ENCODE peak calls at places on chromosomes 11 and 22, in five cellular contexts. Z is H9; O is PC-3; W is AG04450; A is CD4-positive, alpha-beta T cell. K is an unnamed sample.
A peak's percentile ranks its signal among the peaks of the same experiment; 100 is the strongest.

GRCh38 chr11:68398870-68399865 is 61.4 kb upstream of the PPP6R3 start:
- DNase-seq in Z (no peak), O (no peak), W (no peak), A (no peak), K (no peak)

GRCh38 chr22:35835267-35835997 is 117.8 kb downstream of the APOL5 start:
- DNase-seq in W (no peak), Z (no peak), O (peak; percentile 54), A (no peak), K (peak; percentile 14)

GRCh38 chr11:38448284-38448683 is 1850.2 kb upstream of the RAG2 start:
- DNase-seq in Z (no peak), O (peak; percentile 46), A (no peak), W (no peak), K (no peak)

GRCh38 chr11:1640076-1640946 is 10.7 kb downstream of the KRTAP5-5 start:
- DNase-seq in A (peak; percentile 22), W (no peak), Z (peak; percentile 79), O (peak; percentile 65), K (peak; percentile 38)

GRCh38 chr11:4697583-4697982 is at the start of gene OR51E2:
- DNase-seq in Z (no peak), W (peak; percentile 26), A (no peak), O (no peak), K (no peak)

GRCh38 chr11:58926695-58927094 is 12.6 kb upstream of the GLYATL1 start:
- DNase-seq in Z (no peak), W (peak; percentile 15), A (no peak), O (peak; percentile 46), K (no peak)

GRCh38 chr11:114291381-114291780 is 4.8 kb upstream of the NNMT start:
- DNase-seq in W (peak; percentile 49), Z (no peak), O (no peak), A (no peak), K (no peak)

GRCh38 chr11:10602366-10602765 is 33.9 kb upstream of the LYVE1 start:
- DNase-seq in Z (no peak), A (no peak), O (no peak), W (no peak), K (no peak)

GRCh38 chr11:61730222-61730994 is 22.0 kb upstream of the MYRF start:
- DNase-seq in A (no peak), Z (no peak), O (peak; percentile 99), W (no peak), K (peak; percentile 96)

GRCh38 chr11:81092517-81092916 is 1641.1 kb downstream of the FAM181B start:
- DNase-seq in A (no peak), O (no peak), Z (no peak), W (no peak), K (no peak)

GRCh38 chr11:10287140-10287539 is 6.9 kb downstream of the SBF2 start:
- DNase-seq in O (no peak), W (no peak), A (no peak), Z (no peak), K (no peak)

GRCh38 chr22:37499006-37499707 is 13.0 kb upstream of the MFNG start:
- DNase-seq in Z (no peak), A (no peak), W (no peak), O (no peak), K (no peak)

GRCh38 chr22:49150801-49151221 is 676.9 kb downstream of the BRD1 start:
- DNase-seq in O (no peak), A (no peak), Z (no peak), W (no peak), K (no peak)

GRCh38 chr22:24429411-24430365 is 2.3 kb downstream of the ADORA2A start:
- DNase-seq in O (peak; percentile 36), W (no peak), A (peak; percentile 57), Z (peak; percentile 65), K (no peak)

GRCh38 chr11:123431619-123432018 is 1.6 kb downstream of the GRAMD1B start:
- DNase-seq in Z (no peak), W (no peak), A (no peak), O (peak; percentile 86), K (no peak)

GRCh38 chr11:128776088-128776433 is 82.2 kb downstream of the FLI1 start:
- DNase-seq in O (no peak), Z (no peak), A (peak; percentile 23), W (no peak), K (no peak)

GRCh38 chr22:31281733-31282132 is 10.6 kb downstream of the PIK3IP1 start:
- DNase-seq in Z (no peak), A (no peak), W (no peak), O (no peak), K (no peak)

GRCh38 chr11:118232659-118233058 is 7.8 kb upstream of the JAML start:
- DNase-seq in O (peak; percentile 30), Z (no peak), W (no peak), A (peak; percentile 20), K (no peak)

GRCh38 chr11:44301856-44302231 is 8.1 kb downstream of the ALX4 start:
- DNase-seq in W (no peak), A (no peak), Z (no peak), O (peak; percentile 44), K (peak; percentile 73)

GRCh38 chr11:1263036-1263435 is 40.2 kb downstream of the MUC5B start:
- DNase-seq in W (no peak), Z (no peak), O (no peak), A (no peak), K (peak; percentile 6)

GRCh38 chr11:12066056-12066798 is 44.2 kb upstream of the MICAL2 start:
- DNase-seq in W (peak; percentile 83), Z (no peak), O (peak; percentile 96), A (no peak), K (peak; percentile 88)

GRCh38 chr11:77387701-77388100 is 86.2 kb downstream of the PAK1 start:
- DNase-seq in O (no peak), W (no peak), A (no peak), Z (no peak), K (no peak)

GRCh38 chr22:20546541-20546950 is 39.1 kb downstream of the MED15 start:
- DNase-seq in Z (no peak), W (no peak), O (no peak), A (no peak), K (no peak)

GRCh38 chr11:48063424-48063978 is 83.1 kb downstream of the PTPRJ start:
- DNase-seq in Z (no peak), A (no peak), W (peak; percentile 97), O (peak; percentile 88), K (peak; percentile 26)

GRCh38 chr11:48062649-48063048 is 82.3 kb downstream of the PTPRJ start:
- DNase-seq in W (no peak), A (no peak), O (peak; percentile 49), Z (no peak), K (no peak)

GRCh38 chr11:48058777-48059176 is 78.4 kb downstream of the PTPRJ start:
- DNase-seq in A (no peak), W (no peak), O (no peak), Z (no peak), K (no peak)

GRCh38 chr11:48066881-48067800 is 86.8 kb downstream of the PTPRJ start:
- DNase-seq in Z (no peak), A (no peak), O (no peak), W (no peak), K (no peak)

DNA sequence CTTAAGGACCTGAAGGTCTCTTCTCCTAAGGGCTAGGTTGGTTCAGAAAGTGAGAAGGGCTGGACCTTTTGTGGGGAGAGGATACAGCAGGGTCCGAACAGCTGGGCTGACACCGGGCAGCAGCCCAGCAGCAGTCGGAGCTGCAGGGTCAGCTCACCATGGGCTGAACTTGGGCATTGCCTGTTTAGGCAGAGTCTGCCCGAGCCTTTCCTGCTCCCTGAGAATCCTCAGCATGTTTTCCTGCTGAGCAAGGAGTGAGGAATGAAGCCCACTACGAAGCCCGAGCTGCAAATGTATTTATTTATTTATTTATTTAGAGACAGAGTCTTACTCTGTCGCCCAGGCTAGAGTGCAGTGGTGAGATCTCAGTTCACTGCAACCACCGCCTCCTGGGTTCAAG is 83.9 kb downstream of the PTPRJ start:
- DNase-seq in O (no peak), W (peak; percentile 71), Z (no peak), A (no peak), K (no peak)
- H3K27ac ChIP-seq in O (peak overlapping the region; percentile 65), W (peak overlapping the region; percentile 94), Z (no peak overlapping the region), A (no peak overlapping the region), K (no peak overlapping the region)

GRCh38 chr11:103108933-103109817 is at the start of gene DYNC2H1:
- DNase-seq in Z (peak; percentile 94), W (peak; percentile 86), A (peak; percentile 83), O (peak; percentile 99), K (peak; percentile 92)

GRCh38 chr11:103111400-103111799 is 2.2 kb downstream of the DYNC2H1 start:
- DNase-seq in O (no peak), A (no peak), W (no peak), Z (no peak), K (no peak)

GRCh38 chr11:103112364-103112763 is 3.1 kb downstream of the DYNC2H1 start:
- DNase-seq in W (no peak), O (no peak), Z (no peak), A (no peak), K (no peak)

GRCh38 chr11:103109818-103110388 is 677 bp downstream of the DYNC2H1 start:
- DNase-seq in O (no peak), A (no peak), Z (no peak), W (no peak), K (no peak)

GRCh38 chr11:103110406-103110805 is 1.2 kb downstream of the DYNC2H1 start:
- DNase-seq in Z (no peak), O (peak; percentile 60), W (no peak), A (no peak), K (peak; percentile 33)
- TF ChIP-seq CTCF in Z (no peak), O (peak; percentile 67), W (peak; percentile 46), A (no peak), K (peak; percentile 37)

GRCh38 chr22:28939932-28940331 is 56.6 kb downstream of the ZNRF3 start:
- DNase-seq in A (no peak), Z (no peak), W (no peak), O (no peak), K (no peak)
- H3K27ac ChIP-seq in A (no peak overlapping the region), Z (no peak overlapping the region), W (no peak overlapping the region), O (no peak overlapping the region), K (no peak overlapping the region)

GRCh38 chr11:72831521-72832300 is 17.5 kb downstream of the ATG16L2 start:
- DNase-seq in A (peak; percentile 53), O (peak; percentile 76), W (no peak), Z (peak; percentile 88), K (peak; percentile 68)

GRCh38 chr11:72829178-72829577 is 15.0 kb downstream of the ATG16L2 start:
- DNase-seq in A (no peak), O (no peak), W (no peak), Z (no peak), K (no peak)

GRCh38 chr11:72828692-72829101 is 14.5 kb downstream of the ATG16L2 start:
- DNase-seq in O (no peak), Z (no peak), W (no peak), A (no peak), K (no peak)

GRCh38 chr11:72828081-72828567 is 13.9 kb downstream of the ATG16L2 start:
- DNase-seq in O (peak; percentile 1), A (no peak), Z (no peak), W (no peak), K (no peak)

DNA sequence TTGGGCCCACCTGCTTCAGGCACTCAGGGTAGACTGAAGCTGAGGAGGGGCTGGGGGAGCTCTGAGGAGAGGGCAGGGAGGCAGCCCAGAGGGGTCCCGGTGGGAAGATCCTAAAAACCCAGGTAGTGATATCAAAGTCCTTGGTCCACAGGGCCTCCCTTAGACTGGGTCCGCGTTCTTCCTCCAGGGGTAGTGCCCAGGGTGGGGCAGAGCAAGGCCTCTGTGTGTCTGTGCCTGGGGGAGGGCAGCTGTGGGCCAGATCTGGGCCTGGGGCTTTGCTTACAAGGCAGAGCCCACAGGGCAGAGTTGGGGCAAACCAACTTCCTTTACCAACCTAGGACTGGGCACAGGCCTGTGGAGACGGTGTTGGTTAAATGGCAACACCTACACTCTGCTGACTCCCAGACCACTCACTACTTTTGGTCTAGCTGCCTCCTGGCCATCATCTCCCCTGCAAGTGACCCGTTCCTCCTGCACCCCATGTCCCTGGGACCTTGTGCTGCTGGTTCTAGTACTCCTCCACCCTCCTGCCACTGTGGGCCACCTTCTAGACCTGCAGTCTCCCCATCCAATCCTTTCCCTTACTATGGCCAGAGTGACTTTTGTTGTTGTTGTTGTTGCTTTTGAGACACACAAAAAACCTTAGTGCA is 15.8 kb downstream of the ATG16L2 start:
- DNase-seq in A (no peak), W (no peak), Z (no peak), O (no peak), K (no peak)
- TF ChIP-seq CTCF in A (no peak), W (no peak), Z (no peak), O (no peak), K (no peak)

K was measured in RWPE1.